ENCODE peak calls at places on chromosomes 7 and 10, in ten cellular contexts. V is hepatocyte; J is transverse colon; N is coronary artery; O is naive thymus-derived CD4-positive, alpha-beta T cell; K is tibial artery; Q is fibroblast of lung; S is lower lobe of right lung; B is psoas muscle; U is brain microvascular endothelial cell. C is an unnamed sample.
A peak's percentile ranks its signal among the peaks of the same experiment; 100 is the strongest.

GRCh38 chr7:114790526-114790925 is 131.4 kb upstream of the MDFIC start:
- DNase-seq in S (no peak), B (no peak), K (no peak), Q (no peak), O (no peak), N (no peak), V (no peak), U (no peak), J (no peak), C (no peak)

GRCh38 chr10:110141185-110141584 is 66.2 kb upstream of the MXI1 start:
- DNase-seq in B (no peak), S (no peak), N (no peak), J (peak; percentile 38), U (peak; percentile 24), V (peak; percentile 44), O (no peak), K (no peak), Q (no peak), C (no peak)

GRCh38 chr10:62422068-62422590 is 48.0 kb downstream of the ZNF365 start:
- DNase-seq in N (no peak), V (no peak), U (peak; percentile 62), Q (peak; percentile 94), O (no peak), K (no peak), J (no peak), S (no peak), B (no peak), C (no peak)

GRCh38 chr7:117857718-117858117 is 15.5 kb downstream of the CTTNBP2 start:
- DNase-seq in Q (no peak), S (no peak), N (no peak), V (no peak), K (no peak), B (no peak), U (no peak), O (no peak), J (no peak), C (no peak)

GRCh38 chr10:63670291-63670898 is 149.2 kb downstream of the REEP3 start:
- DNase-seq in S (no peak), U (no peak), K (no peak), Q (peak; percentile 36), O (no peak), V (no peak), N (no peak), J (no peak), B (no peak), C (no peak)

GRCh38 chr7:82204694-82205093 is 238.9 kb downstream of the CACNA2D1 start:
- DNase-seq in N (no peak), Q (peak; percentile 95), V (no peak), O (no peak), J (no peak), B (peak; percentile 70), S (no peak), K (no peak), U (peak; percentile 85), C (no peak)

GRCh38 chr10:46520381-46520780 is 36.1 kb downstream of the GPRIN2 start:
- DNase-seq in S (peak; percentile 46), N (no peak), V (no peak), K (no peak), Q (no peak), B (no peak), U (no peak), O (no peak), J (peak; percentile 6), C (peak; percentile 68)

GRCh38 chr7:125814030-125814535 is 884.5 kb upstream of the POT1 start:
- DNase-seq in J (no peak), V (no peak), U (peak; percentile 34), Q (peak; percentile 36), S (no peak), O (no peak), K (no peak), N (no peak), B (no peak), C (no peak)

GRCh38 chr7:143884978-143885559 is 16.9 kb downstream of the TCAF1 start:
- DNase-seq in S (no peak), K (no peak), J (no peak), Q (peak; percentile 82), O (no peak), V (peak; percentile 84), B (peak; percentile 49), U (peak; percentile 72), N (no peak), C (peak; percentile 87)

GRCh38 chr10:114632869-114633715 is 25.0 kb downstream of the ABLIM1 start:
- DNase-seq in Q (peak; percentile 98), K (peak; percentile 80), V (peak; percentile 88), O (no peak), J (no peak), B (peak; percentile 36), S (peak; percentile 52), N (peak; percentile 86), U (peak; percentile 89), C (peak; percentile 61)

GRCh38 chr10:13099144-13099665 is 758 bp upstream of the OPTN start:
- DNase-seq in N (no peak), S (no peak), V (peak; percentile 84), Q (no peak), O (peak; percentile 13), U (peak; percentile 73), J (peak; percentile 62), B (peak; percentile 31), K (no peak), C (no peak)

GRCh38 chr10:132076578-132077081 is 10.9 kb downstream of the JAKMIP3 start:
- DNase-seq in J (no peak), N (peak; percentile 45), K (no peak), Q (no peak), S (no peak), V (no peak), O (no peak), B (no peak), U (no peak), C (peak; percentile 38)

GRCh38 chr7:50791921-50792341 is 9.2 kb upstream of the GRB10 start:
- DNase-seq in O (no peak), U (peak; percentile 54), Q (peak; percentile 41), B (no peak), J (no peak), V (peak; percentile 45), K (no peak), S (no peak), N (no peak), C (no peak)

GRCh38 chr10:121078672-121079102 is 227.5 kb downstream of the WDR11 start:
- DNase-seq in N (no peak), J (peak; percentile 41), B (no peak), S (no peak), K (no peak), Q (peak; percentile 61), V (peak; percentile 60), U (no peak), O (no peak), C (no peak)

GRCh38 chr7:92595281-92595680 is 5.1 kb upstream of the FAM133B start:
- DNase-seq in S (no peak), Q (peak; percentile 54), V (no peak), B (no peak), K (no peak), O (no peak), N (no peak), J (no peak), U (no peak), C (no peak)

GRCh38 chr7:66894463-66895080 is 26.5 kb upstream of the TMEM248 start:
- DNase-seq in Q (peak; percentile 38), V (peak; percentile 23), J (no peak), N (no peak), S (no peak), K (no peak), B (no peak), U (peak; percentile 20), O (no peak), C (no peak)

GRCh38 chr7:151810434-151811232 is 66.3 kb downstream of the PRKAG2 start:
- DNase-seq in O (no peak), K (peak; percentile 34), N (no peak), J (no peak), U (no peak), Q (no peak), V (no peak), S (peak; percentile 35), B (no peak), C (no peak)

DNA sequence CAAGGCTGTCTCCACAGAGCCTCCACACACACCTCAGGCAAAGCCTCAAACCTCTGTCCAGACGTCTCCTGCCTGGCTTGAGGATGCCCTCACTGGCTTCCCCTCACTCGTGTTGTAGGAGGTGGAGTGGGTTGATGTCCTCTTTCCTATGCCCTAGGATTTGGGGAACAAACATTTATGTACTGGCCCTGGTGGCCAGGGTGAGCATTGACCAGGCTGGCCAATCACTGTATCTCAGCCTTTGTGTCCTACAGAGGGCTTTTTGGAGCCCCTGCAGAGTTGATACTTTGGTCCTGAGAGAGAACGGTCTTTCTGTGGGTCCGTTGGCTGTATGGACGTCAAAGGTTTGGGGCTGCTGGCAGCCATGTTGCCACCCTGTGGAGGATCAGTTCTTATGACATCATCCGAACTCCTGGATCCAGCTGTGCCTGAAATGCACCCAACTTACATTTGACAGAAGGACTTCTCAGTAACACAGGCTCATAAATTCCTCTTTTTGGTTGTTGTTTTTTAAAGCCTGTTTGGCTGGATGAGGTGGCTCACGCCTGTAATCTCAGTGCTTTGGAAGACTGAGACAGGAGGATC is 2.3 kb upstream of the GRID2IP start:
- DNase-seq in V (no peak), J (no peak), N (no peak), K (no peak), U (no peak), B (no peak), O (no peak), S (no peak), Q (no peak), C (no peak)
- H3K4me3 ChIP-seq in V (no peak overlapping the region), J (no peak overlapping the region), N (no peak overlapping the region), K (no peak overlapping the region), U (no peak overlapping the region), B (no peak overlapping the region), O (no peak overlapping the region), S (no peak overlapping the region), Q (no peak overlapping the region), C (no peak overlapping the region)

GRCh38 chr10:124611738-124612137 is 132.4 kb downstream of the FAM53B start:
- DNase-seq in O (peak; percentile 12), J (peak; percentile 42), N (no peak), B (no peak), U (no peak), V (no peak), K (no peak), Q (no peak), S (peak; percentile 63), C (no peak)
- H3K27ac ChIP-seq in O (peak overlapping the region; percentile 64), J (no peak overlapping the region), N (no peak overlapping the region), B (no peak overlapping the region), U (no peak overlapping the region), V (no peak overlapping the region), K (no peak overlapping the region), Q (no peak overlapping the region), S (no peak overlapping the region), C (no peak overlapping the region)

DNA sequence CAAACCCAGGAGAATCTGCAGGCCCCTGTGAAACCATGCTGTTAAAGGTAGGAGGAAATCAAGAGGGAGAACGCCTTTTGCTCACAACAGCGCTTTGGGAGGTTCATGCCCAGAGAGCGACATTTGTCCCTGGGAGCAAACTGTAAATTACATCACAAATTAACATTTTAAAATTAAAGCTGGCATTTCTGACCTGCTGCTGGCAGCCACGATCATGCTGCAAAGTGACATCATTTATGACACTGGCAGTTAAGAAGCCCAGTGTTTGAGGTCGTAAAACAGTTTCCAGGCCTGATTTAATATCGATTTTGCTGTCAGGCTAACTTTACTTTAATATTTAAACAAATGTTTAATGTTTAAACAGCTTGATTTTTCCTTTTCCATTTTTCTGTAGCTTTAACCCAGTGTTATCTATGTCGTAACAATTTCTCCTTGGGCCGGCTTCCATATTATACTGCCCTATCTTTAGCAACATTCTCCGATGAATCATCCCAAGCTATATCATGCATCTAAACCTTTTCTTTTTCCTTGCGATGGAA is 86.5 kb upstream of the NPVF start:
- DNase-seq in V (peak; percentile 51), O (no peak), Q (no peak), N (no peak), K (no peak), J (peak; percentile 41), B (no peak), U (no peak), S (no peak), C (no peak)
- H3K4me3 ChIP-seq in V (no peak overlapping the region), O (no peak overlapping the region), Q (no peak overlapping the region), N (no peak overlapping the region), K (no peak overlapping the region), J (no peak overlapping the region), B (no peak overlapping the region), U (no peak overlapping the region), S (no peak overlapping the region), C (no peak overlapping the region)

GRCh38 chr10:90224791-90225566 is 523.6 kb downstream of the KIF20B start:
- DNase-seq in K (no peak), V (no peak), S (no peak), J (no peak), Q (no peak), B (no peak), N (no peak), O (no peak), U (no peak), C (no peak)
- H3K27ac ChIP-seq in K (no peak overlapping the region), V (no peak overlapping the region), S (no peak overlapping the region), J (no peak overlapping the region), Q (no peak overlapping the region), B (no peak overlapping the region), N (no peak overlapping the region), O (no peak overlapping the region), U (no peak overlapping the region), C (no peak overlapping the region)

C was measured in aorta.